ENCODE peak calls at places on chromosome 20, in ten cellular contexts. F is cerebellum; V is GM18507; W is effector memory CD8-positive, alpha-beta T cell; H is neural crest cell; X is heart right ventricle; M is Daoy; I is fibroblast of mammary gland; P is astrocyte of the cerebellum; N is activated naive CD4-positive, alpha-beta T cell. G is an unnamed sample.

GRCh38 chr20:25532015-25532751 is 53.1 kb downstream of the NINL start:
- DNase-seq in F (peak), V (no peak), H (peak), P (no peak), M (no peak), I (no peak), W (no peak), N (no peak), X (no peak), G (no peak)

GRCh38 chr20:56358600-56359211 is at the start of gene FAM210B:
- DNase-seq in F (peak), N (peak), X (peak), H (peak), V (peak), W (peak), I (peak), M (peak), P (peak), G (peak)

GRCh38 chr20:13105864-13106457 is 97.2 kb downstream of the SPTLC3 start:
- DNase-seq in F (peak), H (no peak), P (peak), I (peak), V (no peak), M (peak), X (no peak), N (no peak), W (no peak), G (no peak)

GRCh38 chr20:24969203-24970029 is 20.3 kb downstream of the CST7 start:
- DNase-seq in H (no peak), M (no peak), P (no peak), V (no peak), W (no peak), X (no peak), F (no peak), I (no peak), N (no peak), G (no peak)

GRCh38 chr20:5109276-5109675 is 10.5 kb downstream of the PCNA start:
- DNase-seq in M (no peak), I (no peak), F (no peak), X (no peak), N (no peak), W (no peak), H (no peak), P (no peak), V (no peak), G (no peak)

GRCh38 chr20:24991897-24992419 is 593 bp downstream of the APMAP start:
- DNase-seq in P (no peak), M (peak), N (no peak), W (no peak), V (peak), X (no peak), I (no peak), F (no peak), H (no peak), G (no peak)

GRCh38 chr20:10079964-10080363 is 45.2 kb downstream of the ANKEF1 start:
- DNase-seq in N (no peak), H (no peak), V (no peak), M (no peak), X (no peak), I (peak), P (no peak), W (no peak), F (no peak), G (no peak)

GRCh38 chr20:59664389-59665055 is 60.2 kb downstream of the PHACTR3 start:
- DNase-seq in V (no peak), M (no peak), H (no peak), X (no peak), I (no peak), N (no peak), W (no peak), F (peak), P (no peak), G (no peak)

GRCh38 chr20:60715172-60715571 is 536.9 kb upstream of the CDH4 start:
- DNase-seq in I (no peak), X (no peak), F (no peak), M (peak), N (no peak), P (no peak), W (no peak), H (no peak), V (no peak), G (no peak)

GRCh38 chr20:10990625-10991382 is 317.0 kb upstream of the JAG1 start:
- DNase-seq in I (no peak), M (no peak), F (no peak), X (no peak), P (no peak), H (no peak), W (no peak), V (no peak), N (no peak), G (no peak)

GRCh38 chr20:13111249-13111911 is 102.6 kb downstream of the SPTLC3 start:
- DNase-seq in X (no peak), N (no peak), M (no peak), W (no peak), H (no peak), I (no peak), V (no peak), P (no peak), F (no peak), G (no peak)

GRCh38 chr20:50172347-50173013 is 18.1 kb upstream of the CEBPB start:
- DNase-seq in F (no peak), P (no peak), M (peak), V (no peak), N (no peak), I (peak), W (no peak), X (peak), H (peak), G (peak)

GRCh38 chr20:44080646-44081267 is 106.2 kb downstream of the JPH2 start:
- DNase-seq in H (peak), M (peak), V (peak), P (peak), F (peak), W (peak), N (peak), X (peak), I (peak), G (peak)

GRCh38 chr20:59402697-59403096 is 102.3 kb downstream of the EDN3 start:
- DNase-seq in I (no peak), M (peak), F (peak), P (no peak), W (no peak), H (no peak), X (no peak), V (no peak), N (no peak), G (no peak)

GRCh38 chr20:59837623-59838394 is 95.6 kb downstream of the SYCP2 start:
- DNase-seq in P (no peak), W (no peak), H (no peak), M (no peak), I (no peak), N (no peak), V (no peak), F (no peak), X (no peak), G (no peak)

GRCh38 chr20:35551485-35551884 is 9.6 kb downstream of the ERGIC3 start:
- DNase-seq in W (no peak), N (no peak), F (no peak), H (no peak), I (peak), M (no peak), X (no peak), V (no peak), P (no peak), G (no peak)

GRCh38 chr20:45416917-45417316 is 976 bp downstream of the PIGT start:
- DNase-seq in F (no peak), V (no peak), W (no peak), M (no peak), I (no peak), X (no peak), P (no peak), N (no peak), H (no peak), G (no peak)

GRCh38 chr20:391041-391711 is 10.6 kb downstream of the TRIB3 start:
- DNase-seq in N (no peak), P (no peak), F (no peak), I (no peak), W (no peak), M (no peak), H (no peak), X (no peak), V (no peak), G (no peak)

GRCh38 chr20:50561379-50562078 is 51.3 kb downstream of the PTPN1 start:
- DNase-seq in P (peak), I (peak), X (no peak), H (no peak), W (no peak), F (no peak), V (no peak), N (no peak), M (peak), G (no peak)

GRCh38 chr20:1533059-1533458 is 24.4 kb downstream of the SIRPD start:
- DNase-seq in V (no peak), W (no peak), M (no peak), N (no peak), F (no peak), H (no peak), X (no peak), I (peak), P (no peak), G (no peak)

GRCh38 chr20:59438201-59438600 is 137.8 kb downstream of the EDN3 start:
- DNase-seq in V (no peak), P (no peak), X (no peak), M (no peak), N (no peak), W (no peak), I (no peak), F (no peak), H (no peak), G (no peak)

GRCh38 chr20:17655865-17656489 is 26.1 kb downstream of the RRBP1 start:
- DNase-seq in W (no peak), M (no peak), V (no peak), I (peak), X (no peak), F (no peak), H (no peak), P (no peak), N (no peak), G (no peak)

GRCh38 chr20:63017826-63018411 is 11.2 kb upstream of the BHLHE23 start:
- DNase-seq in H (no peak), X (no peak), I (no peak), P (no peak), N (no peak), M (no peak), W (no peak), F (no peak), V (no peak), G (no peak)

GRCh38 chr20:61477366-61477966 is 225.4 kb downstream of the CDH4 start:
- DNase-seq in M (peak), X (no peak), H (no peak), N (no peak), V (no peak), P (no peak), F (no peak), W (no peak), I (no peak), G (no peak)

GRCh38 chr20:34222208-34222607 is 19.0 kb upstream of the ASIP start:
- DNase-seq in N (no peak), W (no peak), X (no peak), I (peak), F (no peak), H (no peak), P (peak), V (no peak), M (peak), G (no peak)

GRCh38 chr20:11445161-11445560 is 472.5 kb upstream of the BTBD3 start:
- DNase-seq in M (no peak), N (no peak), X (no peak), I (no peak), F (no peak), P (no peak), V (no peak), H (no peak), W (no peak), G (no peak)